ENCODE peak calls at places on chromosomes 7 and 10, in seven cellular contexts. D, M, R, A, Y, E and X are unnamed samples.

GRCh38 chr10:89805599-89806013 is 104.2 kb downstream of the KIF20B start:
- DNase-seq in D (no peak), M (no peak), R (no peak), A (no peak), Y (no peak), E (no peak), X (no peak)

GRCh38 chr10:110455440-110455839 is 42.3 kb upstream of the DUSP5 start:
- DNase-seq in D (no peak), M (no peak), R (no peak), A (no peak), Y (no peak), E (no peak), X (no peak)

GRCh38 chr7:55977831-55978230 is 13.4 kb downstream of the NIPSNAP2 start:
- DNase-seq in D (peak), M (peak), R (no peak), A (no peak), Y (no peak), E (peak), X (no peak)

GRCh38 chr10:682931-683447 is 6.5 kb downstream of the DIP2C start:
- DNase-seq in D (no peak), M (no peak), R (no peak), A (no peak), Y (no peak), E (no peak), X (no peak)

GRCh38 chr7:69436944-69437343 is 161.3 kb upstream of the AUTS2 start:
- DNase-seq in D (no peak), M (no peak), R (no peak), A (no peak), Y (no peak), E (no peak), X (no peak)

GRCh38 chr10:61897671-61898434 is 3.6 kb upstream of the ARID5B start:
- DNase-seq in D (no peak), M (peak), R (no peak), A (peak), Y (no peak), E (no peak), X (peak)

GRCh38 chr10:69352569-69353264 is 64.0 kb downstream of the TACR2 start:
- DNase-seq in D (no peak), M (no peak), R (no peak), A (no peak), Y (no peak), E (no peak), X (no peak)

GRCh38 chr7:131196808-131197207 is 130.9 kb upstream of the MKLN1 start:
- DNase-seq in D (peak), M (no peak), R (no peak), A (no peak), Y (no peak), E (no peak), X (no peak)

GRCh38 chr7:1136841-1137516 is 23.0 kb downstream of the ZFAND2A start:
- DNase-seq in D (peak), M (peak), R (no peak), A (no peak), Y (no peak), E (no peak), X (no peak)

GRCh38 chr10:94012834-94013830 is 19.4 kb downstream of the PLCE1 start:
- DNase-seq in D (no peak), M (no peak), R (no peak), A (no peak), Y (no peak), E (no peak), X (no peak)

GRCh38 chr10:79269969-79270368 is 77.3 kb upstream of the PPIF start:
- DNase-seq in D (no peak), M (no peak), R (no peak), A (no peak), Y (no peak), E (no peak), X (no peak)